ENCODE peak calls at places on chromosomes 1 and 21, in four cellular contexts. One of them, this sample, is unnamed.

GRCh38 chr1:58812468-58812867 is 28.6 kb upstream of the JUN start:
- DNase-seq in kidney: no peak
- DNase-seq in effector memory CD4-positive, alpha-beta T cell: no peak
- DNase-seq in ovary: no peak
- DNase-seq in this sample: no peak

GRCh38 chr21:45615145-45615711 is 28.3 kb upstream of the PCBP3 start:
- DNase-seq in effector memory CD4-positive, alpha-beta T cell: peak; percentile 89
- DNase-seq in kidney: peak; percentile 79
- DNase-seq in ovary: no peak
- DNase-seq in this sample: peak; percentile 54

GRCh38 chr1:248873993-248874671 is 15.2 kb upstream of the ZNF692 start:
- DNase-seq in ovary: peak; percentile 78
- DNase-seq in kidney: peak; percentile 88
- DNase-seq in effector memory CD4-positive, alpha-beta T cell: peak; percentile 74
- DNase-seq in this sample: peak; percentile 77

GRCh38 chr1:84303154-84303830 is 1.8 kb downstream of the SAMD13 start:
- DNase-seq in effector memory CD4-positive, alpha-beta T cell: no peak
- DNase-seq in kidney: no peak
- DNase-seq in ovary: no peak
- DNase-seq in this sample: no peak

GRCh38 chr1:23638786-23639241 is 52.8 kb upstream of the RPL11 start:
- DNase-seq in effector memory CD4-positive, alpha-beta T cell: no peak
- DNase-seq in kidney: no peak
- DNase-seq in ovary: no peak
- DNase-seq in this sample: no peak

GRCh38 chr1:215819114-215819513 is 252.0 kb downstream of the KCTD3 start:
- DNase-seq in kidney: no peak
- DNase-seq in effector memory CD4-positive, alpha-beta T cell: no peak
- DNase-seq in ovary: no peak
- DNase-seq in this sample: peak; percentile 5

GRCh38 chr1:243218059-243218458 is 37.0 kb downstream of the CEP170 start:
- DNase-seq in effector memory CD4-positive, alpha-beta T cell: no peak
- DNase-seq in ovary: no peak
- DNase-seq in kidney: no peak
- DNase-seq in this sample: no peak

GRCh38 chr1:83573776-83574175 is 425.2 kb downstream of the TTLL7 start:
- DNase-seq in kidney: no peak
- DNase-seq in effector memory CD4-positive, alpha-beta T cell: no peak
- DNase-seq in ovary: no peak
- DNase-seq in this sample: no peak

GRCh38 chr1:111789077-111789476 is 33.4 kb downstream of the DDX20 start:
- DNase-seq in kidney: no peak
- DNase-seq in ovary: no peak
- DNase-seq in effector memory CD4-positive, alpha-beta T cell: no peak
- DNase-seq in this sample: no peak

GRCh38 chr1:232428781-232429530 is 201.0 kb downstream of the SIPA1L2 start:
- DNase-seq in ovary: no peak
- DNase-seq in effector memory CD4-positive, alpha-beta T cell: no peak
- DNase-seq in kidney: no peak
- DNase-seq in this sample: peak; percentile 60

GRCh38 chr1:64401285-64401684 is 68.6 kb upstream of the CACHD1 start:
- DNase-seq in kidney: no peak
- DNase-seq in effector memory CD4-positive, alpha-beta T cell: no peak
- DNase-seq in ovary: no peak
- DNase-seq in this sample: no peak

GRCh38 chr1:41226816-41227215 is 15.3 kb downstream of the SCMH1 start:
- DNase-seq in kidney: no peak
- DNase-seq in effector memory CD4-positive, alpha-beta T cell: no peak
- DNase-seq in ovary: no peak
- DNase-seq in this sample: no peak

GRCh38 chr1:109388208-109388711 is 9.5 kb downstream of the SORT1 start:
- DNase-seq in ovary: no peak
- DNase-seq in effector memory CD4-positive, alpha-beta T cell: no peak
- DNase-seq in kidney: no peak
- DNase-seq in this sample: no peak
- H3K4me1 ChIP-seq in ovary: no peaks in the 10 kb centered on the region
- H3K4me1 ChIP-seq in effector memory CD4-positive, alpha-beta T cell: no peaks in the 10 kb centered on the region
- H3K4me1 ChIP-seq in kidney: peaks cover 30% of the 10 kb centered on the region
- H3K4me1 ChIP-seq in this sample: peaks cover 26% of the 10 kb centered on the region

DNA sequence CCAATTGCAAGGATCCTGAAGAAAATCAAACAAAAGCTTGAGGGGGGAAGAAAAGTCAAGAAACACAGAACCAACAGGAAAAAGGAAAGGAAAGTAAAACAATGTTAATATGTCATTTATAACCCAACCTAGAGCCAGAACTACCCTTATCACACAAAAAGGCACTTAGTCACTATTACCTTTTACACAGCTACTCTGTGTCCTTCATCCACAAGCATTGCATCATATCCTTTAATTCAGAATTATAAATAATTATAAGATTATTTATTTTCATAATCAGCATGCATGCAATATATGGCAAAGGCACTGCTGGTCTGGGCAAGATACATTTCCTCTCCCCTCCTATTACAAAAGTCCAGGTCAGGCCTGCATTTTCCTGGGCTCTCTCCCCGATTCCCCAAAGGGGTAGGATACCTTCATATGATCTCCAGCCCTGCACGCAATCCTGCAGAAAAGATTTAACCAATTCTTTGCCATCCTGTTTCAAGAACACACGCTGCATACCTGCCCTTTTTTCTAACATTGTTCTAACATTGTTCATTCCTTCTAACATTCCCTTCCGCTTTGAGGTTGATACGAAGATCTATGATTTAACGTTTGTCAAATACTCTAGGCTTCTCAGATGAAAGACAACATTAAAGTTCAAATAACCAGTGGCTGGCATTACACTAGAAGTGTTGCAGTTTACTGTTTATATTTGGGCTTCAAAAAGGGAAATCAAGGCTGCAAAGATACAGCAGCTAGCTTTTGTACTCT is 4.3 kb downstream of the PTPN14 start:
- DNase-seq in ovary: no peak
- DNase-seq in effector memory CD4-positive, alpha-beta T cell: no peak
- DNase-seq in kidney: no peak
- DNase-seq in this sample: no peak
- H3K27ac ChIP-seq in ovary: no peak overlapping the region
- H3K27ac ChIP-seq in effector memory CD4-positive, alpha-beta T cell: no peak overlapping the region
- H3K27ac ChIP-seq in kidney: no peak overlapping the region
- H3K27ac ChIP-seq in this sample: no peak overlapping the region

DNA sequence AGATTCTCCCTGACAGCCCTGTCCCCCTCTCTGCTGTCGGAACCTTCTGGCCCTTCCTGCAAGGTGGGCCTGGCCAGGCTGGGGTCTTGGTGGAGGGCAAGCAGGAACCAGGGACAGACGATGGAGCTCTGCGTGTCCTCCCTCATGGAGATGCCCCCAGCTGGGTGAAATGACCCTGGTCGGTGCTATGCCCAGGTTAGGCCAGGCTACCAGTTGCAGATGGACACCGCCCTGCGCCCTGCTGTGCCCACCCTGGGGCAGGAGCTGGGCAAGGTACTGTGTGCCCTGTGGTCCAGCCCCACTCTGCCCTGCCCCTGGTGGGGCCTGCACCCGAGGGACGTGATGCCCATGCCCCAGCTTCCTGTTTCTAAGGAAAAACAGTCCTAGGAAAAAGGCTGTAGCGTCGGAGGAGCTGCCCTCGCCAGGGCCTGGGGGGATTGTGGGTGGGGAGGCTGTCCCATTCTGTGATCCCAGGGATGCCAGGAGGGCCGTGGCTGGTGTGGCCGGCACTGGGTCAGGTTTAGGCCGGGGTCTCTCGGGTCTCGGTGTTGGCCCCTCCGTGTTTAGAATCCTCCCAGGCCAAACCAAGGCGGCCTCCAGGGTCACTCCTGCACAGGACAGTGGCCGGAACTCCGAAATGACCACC is 77.6 kb downstream of the MORN1 start:
- DNase-seq in effector memory CD4-positive, alpha-beta T cell: no peak
- DNase-seq in kidney: no peak
- DNase-seq in ovary: no peak
- DNase-seq in this sample: no peak
- H3K9me3 ChIP-seq in effector memory CD4-positive, alpha-beta T cell: no peaks in the 10 kb centered on the region
- H3K9me3 ChIP-seq in kidney: no peaks in the 10 kb centered on the region
- H3K9me3 ChIP-seq in ovary: no peaks in the 10 kb centered on the region
- H3K9me3 ChIP-seq in this sample: no peaks in the 10 kb centered on the region

GRCh38 chr1:52423771-52424170 is 19.4 kb downstream of the PRPF38A start:
- DNase-seq in ovary: no peak
- DNase-seq in kidney: no peak
- DNase-seq in effector memory CD4-positive, alpha-beta T cell: peak; percentile 63
- DNase-seq in this sample: no peak
- H3K4me1 ChIP-seq in ovary: no peaks in the 10 kb centered on the region
- H3K4me1 ChIP-seq in kidney: no peaks in the 10 kb centered on the region
- H3K4me1 ChIP-seq in effector memory CD4-positive, alpha-beta T cell: peaks cover 24% of the 10 kb centered on the region
- H3K4me1 ChIP-seq in this sample: peaks cover 26% of the 10 kb centered on the region

GRCh38 chr21:31873696-31874599 is 1.1 kb downstream of the HUNK start:
- DNase-seq in effector memory CD4-positive, alpha-beta T cell: no peak
- DNase-seq in ovary: peak; percentile 47
- DNase-seq in kidney: peak; percentile 85
- DNase-seq in this sample: peak; percentile 76
- H3K27ac ChIP-seq in effector memory CD4-positive, alpha-beta T cell: no peak overlapping the region
- H3K27ac ChIP-seq in ovary: no peak overlapping the region
- H3K27ac ChIP-seq in kidney: peak overlapping the region; percentile 36
- H3K27ac ChIP-seq in this sample: peak overlapping the region; percentile 77

This sample was measured in SJSA1.